ENCODE peak calls at places on chromosome 17, in eight cellular contexts. One of them, this sample, is unnamed.

GRCh38 chr17:48439473-48439872 is 9.5 kb upstream of the SKAP1 start:
- DNase-seq in adrenal gland: no peak
- DNase-seq in HepG2: no peak
- DNase-seq in AG09309: no peak
- DNase-seq in lower lobe of right lung: no peak
- DNase-seq in kidney epithelial cell: no peak
- DNase-seq in left ventricle myocardium inferior: no peak
- DNase-seq in GM23338: no peak
- DNase-seq in this sample: no peak

GRCh38 chr17:79311373-79311772 is 236.7 kb downstream of the ENGASE start:
- DNase-seq in adrenal gland: no peak
- DNase-seq in HepG2: no peak
- DNase-seq in AG09309: no peak
- DNase-seq in lower lobe of right lung: no peak
- DNase-seq in kidney epithelial cell: no peak
- DNase-seq in left ventricle myocardium inferior: no peak
- DNase-seq in GM23338: no peak
- DNase-seq in this sample: no peak

GRCh38 chr17:49875690-49876089 is 27.8 kb upstream of the TAC4 start:
- DNase-seq in adrenal gland: no peak
- DNase-seq in HepG2: no peak
- DNase-seq in AG09309: no peak
- DNase-seq in lower lobe of right lung: no peak
- DNase-seq in kidney epithelial cell: no peak
- DNase-seq in left ventricle myocardium inferior: no peak
- DNase-seq in GM23338: peak
- DNase-seq in this sample: no peak

GRCh38 chr17:40727447-40728231 is 24.1 kb upstream of the KRT24 start:
- DNase-seq in adrenal gland: no peak
- DNase-seq in HepG2: no peak
- DNase-seq in AG09309: peak
- DNase-seq in lower lobe of right lung: no peak
- DNase-seq in kidney epithelial cell: peak
- DNase-seq in left ventricle myocardium inferior: no peak
- DNase-seq in GM23338: no peak
- DNase-seq in this sample: peak

GRCh38 chr17:34750004-34750403 is 170.6 kb downstream of the TMEM132E start:
- DNase-seq in adrenal gland: no peak
- DNase-seq in HepG2: no peak
- DNase-seq in AG09309: no peak
- DNase-seq in lower lobe of right lung: no peak
- DNase-seq in kidney epithelial cell: no peak
- DNase-seq in left ventricle myocardium inferior: no peak
- DNase-seq in GM23338: no peak
- DNase-seq in this sample: no peak

GRCh38 chr17:12391468-12391867 is 274.2 kb upstream of the MYOCD start:
- DNase-seq in adrenal gland: no peak
- DNase-seq in HepG2: no peak
- DNase-seq in AG09309: no peak
- DNase-seq in lower lobe of right lung: no peak
- DNase-seq in kidney epithelial cell: no peak
- DNase-seq in left ventricle myocardium inferior: no peak
- DNase-seq in GM23338: no peak
- DNase-seq in this sample: no peak

GRCh38 chr17:74452027-74452840 is 14.2 kb upstream of the CD300A start:
- DNase-seq in adrenal gland: no peak
- DNase-seq in HepG2: no peak
- DNase-seq in AG09309: no peak
- DNase-seq in lower lobe of right lung: no peak
- DNase-seq in kidney epithelial cell: no peak
- DNase-seq in left ventricle myocardium inferior: no peak
- DNase-seq in GM23338: no peak
- DNase-seq in this sample: no peak

GRCh38 chr17:43367588-43368242 is 31.1 kb upstream of the ARL4D start:
- DNase-seq in adrenal gland: no peak
- DNase-seq in HepG2: peak
- DNase-seq in AG09309: peak
- DNase-seq in lower lobe of right lung: no peak
- DNase-seq in kidney epithelial cell: no peak
- DNase-seq in left ventricle myocardium inferior: no peak
- DNase-seq in GM23338: peak
- DNase-seq in this sample: peak

GRCh38 chr17:45425125-45425983 is 7.3 kb downstream of the ARHGAP27 start:
- DNase-seq in adrenal gland: no peak
- DNase-seq in HepG2: peak
- DNase-seq in AG09309: peak
- DNase-seq in lower lobe of right lung: peak
- DNase-seq in kidney epithelial cell: peak
- DNase-seq in left ventricle myocardium inferior: peak
- DNase-seq in GM23338: peak
- DNase-seq in this sample: peak

GRCh38 chr17:9225305-9226101 is 204.2 kb downstream of the NTN1 start:
- DNase-seq in adrenal gland: no peak
- DNase-seq in HepG2: no peak
- DNase-seq in AG09309: no peak
- DNase-seq in lower lobe of right lung: no peak
- DNase-seq in kidney epithelial cell: no peak
- DNase-seq in left ventricle myocardium inferior: no peak
- DNase-seq in GM23338: peak
- DNase-seq in this sample: no peak

GRCh38 chr17:76432712-76433336 is 20.1 kb downstream of the UBE2O start:
- DNase-seq in adrenal gland: no peak
- DNase-seq in HepG2: peak
- DNase-seq in AG09309: no peak
- DNase-seq in lower lobe of right lung: no peak
- DNase-seq in kidney epithelial cell: no peak
- DNase-seq in left ventricle myocardium inferior: no peak
- DNase-seq in GM23338: peak
- DNase-seq in this sample: peak

GRCh38 chr17:10699861-10700260 is 2.5 kb downstream of the ADPRM start:
- DNase-seq in adrenal gland: no peak
- DNase-seq in HepG2: no peak
- DNase-seq in AG09309: no peak
- DNase-seq in lower lobe of right lung: no peak
- DNase-seq in kidney epithelial cell: no peak
- DNase-seq in left ventricle myocardium inferior: no peak
- DNase-seq in GM23338: no peak
- DNase-seq in this sample: peak

GRCh38 chr17:74442670-74443515 is 11.0 kb downstream of the GPRC5C start:
- DNase-seq in adrenal gland: peak
- DNase-seq in HepG2: peak
- DNase-seq in AG09309: no peak
- DNase-seq in lower lobe of right lung: peak
- DNase-seq in kidney epithelial cell: peak
- DNase-seq in left ventricle myocardium inferior: peak
- DNase-seq in GM23338: peak
- DNase-seq in this sample: peak

GRCh38 chr17:27653572-27653971 is 22.6 kb downstream of the LGALS9 start:
- DNase-seq in adrenal gland: no peak
- DNase-seq in HepG2: no peak
- DNase-seq in AG09309: no peak
- DNase-seq in lower lobe of right lung: no peak
- DNase-seq in kidney epithelial cell: no peak
- DNase-seq in left ventricle myocardium inferior: no peak
- DNase-seq in GM23338: no peak
- DNase-seq in this sample: no peak

GRCh38 chr17:27649929-27650328 is 18.9 kb downstream of the LGALS9 start:
- DNase-seq in adrenal gland: peak
- DNase-seq in HepG2: no peak
- DNase-seq in AG09309: no peak
- DNase-seq in lower lobe of right lung: no peak
- DNase-seq in kidney epithelial cell: no peak
- DNase-seq in left ventricle myocardium inferior: peak
- DNase-seq in GM23338: no peak
- DNase-seq in this sample: no peak

GRCh38 chr17:27651411-27652345 is 20.7 kb downstream of the LGALS9 start:
- DNase-seq in adrenal gland: peak
- DNase-seq in HepG2: peak
- DNase-seq in AG09309: no peak
- DNase-seq in lower lobe of right lung: peak
- DNase-seq in kidney epithelial cell: no peak
- DNase-seq in left ventricle myocardium inferior: peak
- DNase-seq in GM23338: peak
- DNase-seq in this sample: peak

GRCh38 chr17:27647755-27648154 is 16.8 kb downstream of the LGALS9 start:
- DNase-seq in adrenal gland: no peak
- DNase-seq in HepG2: no peak
- DNase-seq in AG09309: no peak
- DNase-seq in lower lobe of right lung: no peak
- DNase-seq in kidney epithelial cell: no peak
- DNase-seq in left ventricle myocardium inferior: no peak
- DNase-seq in GM23338: no peak
- DNase-seq in this sample: no peak

DNA sequence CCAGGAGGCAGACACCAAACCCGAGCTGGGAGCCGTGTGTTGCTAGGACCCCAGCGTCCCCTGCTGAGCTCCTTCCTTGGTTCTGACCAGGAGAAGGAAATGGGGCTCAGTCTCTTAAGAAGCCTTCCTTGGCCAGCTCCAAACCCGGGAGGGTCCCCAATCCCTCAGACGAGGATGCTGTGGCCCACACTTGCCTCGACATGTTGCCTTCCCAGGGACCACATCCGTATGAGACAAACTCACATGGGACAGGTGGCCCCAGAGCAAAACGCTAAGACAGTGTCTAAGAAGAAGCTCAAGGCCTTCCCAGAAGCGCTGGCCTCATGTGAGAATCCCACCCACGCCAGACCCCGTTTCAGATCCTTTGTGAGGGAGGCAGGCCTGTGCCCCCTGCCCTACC is 19.8 kb downstream of the LGALS9 start:
- DNase-seq in adrenal gland: no peak
- DNase-seq in HepG2: no peak
- DNase-seq in AG09309: no peak
- DNase-seq in lower lobe of right lung: no peak
- DNase-seq in kidney epithelial cell: no peak
- DNase-seq in left ventricle myocardium inferior: no peak
- DNase-seq in GM23338: no peak
- DNase-seq in this sample: no peak
- H3K4me3 ChIP-seq in adrenal gland: no peak
- H3K4me3 ChIP-seq in HepG2: no peak
- H3K4me3 ChIP-seq in AG09309: no peak
- H3K4me3 ChIP-seq in lower lobe of right lung: no peak
- H3K4me3 ChIP-seq in kidney epithelial cell: no peak
- H3K4me3 ChIP-seq in left ventricle myocardium inferior: no peak
- H3K4me3 ChIP-seq in GM23338: no peak
- H3K4me3 ChIP-seq in this sample: no peak

GRCh38 chr17:18040287-18040858 is 1.2 kb downstream of the GID4 start:
- DNase-seq in adrenal gland: no peak
- DNase-seq in HepG2: no peak
- DNase-seq in AG09309: no peak
- DNase-seq in lower lobe of right lung: no peak
- DNase-seq in kidney epithelial cell: no peak
- DNase-seq in left ventricle myocardium inferior: no peak
- DNase-seq in GM23338: no peak
- DNase-seq in this sample: no peak

GRCh38 chr17:18037482-18037881 is 1.5 kb downstream of the ATPAF2 start:
- DNase-seq in adrenal gland: no peak
- DNase-seq in HepG2: no peak
- DNase-seq in AG09309: no peak
- DNase-seq in lower lobe of right lung: no peak
- DNase-seq in kidney epithelial cell: no peak
- DNase-seq in left ventricle myocardium inferior: no peak
- DNase-seq in GM23338: no peak
- DNase-seq in this sample: no peak

GRCh38 chr17:18038149-18038850 is 668 bp downstream of the ATPAF2 start:
- DNase-seq in adrenal gland: no peak
- DNase-seq in HepG2: no peak
- DNase-seq in AG09309: no peak
- DNase-seq in lower lobe of right lung: no peak
- DNase-seq in kidney epithelial cell: no peak
- DNase-seq in left ventricle myocardium inferior: no peak
- DNase-seq in GM23338: no peak
- DNase-seq in this sample: no peak

GRCh38 chr17:18039535-18040286 is 503 bp downstream of the GID4 start:
- DNase-seq in adrenal gland: peak
- DNase-seq in HepG2: no peak
- DNase-seq in AG09309: no peak
- DNase-seq in lower lobe of right lung: peak
- DNase-seq in kidney epithelial cell: no peak
- DNase-seq in left ventricle myocardium inferior: no peak
- DNase-seq in GM23338: peak
- DNase-seq in this sample: no peak

GRCh38 chr17:18038861-18039534 is at the start of the genes ATPAF2 and GID4:
- DNase-seq in adrenal gland: peak
- DNase-seq in HepG2: peak
- DNase-seq in AG09309: peak
- DNase-seq in lower lobe of right lung: peak
- DNase-seq in kidney epithelial cell: peak
- DNase-seq in left ventricle myocardium inferior: peak
- DNase-seq in GM23338: peak
- DNase-seq in this sample: peak
- TF ChIP-seq CTCF in adrenal gland: no peak
- TF ChIP-seq CTCF in HepG2: peak
- TF ChIP-seq CTCF in AG09309: no peak
- TF ChIP-seq CTCF in lower lobe of right lung: no peak
- TF ChIP-seq CTCF in kidney epithelial cell: peak
- TF ChIP-seq CTCF in left ventricle myocardium inferior: no peak
- TF ChIP-seq CTCF in GM23338: no peak
- TF ChIP-seq CTCF in this sample: no peak

GRCh38 chr17:65553646-65554567 is 7.5 kb downstream of the AXIN2 start:
- DNase-seq in adrenal gland: no peak
- DNase-seq in HepG2: no peak
- DNase-seq in AG09309: no peak
- DNase-seq in lower lobe of right lung: peak
- DNase-seq in kidney epithelial cell: no peak
- DNase-seq in left ventricle myocardium inferior: no peak
- DNase-seq in GM23338: no peak
- DNase-seq in this sample: no peak
- H3K4me3 ChIP-seq in adrenal gland: no peak
- H3K4me3 ChIP-seq in HepG2: no peak
- H3K4me3 ChIP-seq in AG09309: no peak
- H3K4me3 ChIP-seq in lower lobe of right lung: no peak
- H3K4me3 ChIP-seq in kidney epithelial cell: no peak
- H3K4me3 ChIP-seq in left ventricle myocardium inferior: no peak
- H3K4me3 ChIP-seq in GM23338: no peak
- H3K4me3 ChIP-seq in this sample: no peak

DNA sequence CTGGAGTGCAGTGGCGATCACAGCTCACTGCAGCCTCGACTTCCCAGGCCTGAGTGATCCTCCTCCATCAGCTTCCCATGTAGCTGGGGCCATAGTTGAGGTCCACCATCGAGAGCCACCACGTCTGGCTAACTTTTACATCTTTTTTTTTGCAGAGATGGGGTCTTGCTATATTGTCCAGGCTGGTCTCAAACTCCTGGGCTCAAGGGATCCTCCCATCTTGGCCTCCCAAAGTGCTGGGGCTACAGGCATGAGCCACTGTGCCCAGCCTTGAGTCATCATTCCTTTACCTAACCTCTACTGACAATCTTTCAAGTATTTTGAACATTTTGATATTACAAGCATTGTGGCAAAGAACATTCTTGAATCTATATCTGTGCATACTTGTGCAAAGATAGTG is 9.4 kb upstream of the CCDC92B start:
- DNase-seq in adrenal gland: no peak
- DNase-seq in HepG2: no peak
- DNase-seq in AG09309: no peak
- DNase-seq in lower lobe of right lung: no peak
- DNase-seq in kidney epithelial cell: no peak
- DNase-seq in left ventricle myocardium inferior: no peak
- DNase-seq in GM23338: no peak
- DNase-seq in this sample: no peak
- TF ChIP-seq CTCF in adrenal gland: no peak
- TF ChIP-seq CTCF in HepG2: no peak
- TF ChIP-seq CTCF in AG09309: no peak
- TF ChIP-seq CTCF in lower lobe of right lung: no peak
- TF ChIP-seq CTCF in kidney epithelial cell: no peak
- TF ChIP-seq CTCF in left ventricle myocardium inferior: no peak
- TF ChIP-seq CTCF in GM23338: no peak
- TF ChIP-seq CTCF in this sample: no peak

GRCh38 chr17:64975318-64976087 is 56.2 kb upstream of the LRRC37A3 start:
- DNase-seq in adrenal gland: peak
- DNase-seq in HepG2: peak
- DNase-seq in AG09309: peak
- DNase-seq in lower lobe of right lung: peak
- DNase-seq in kidney epithelial cell: peak
- DNase-seq in left ventricle myocardium inferior: peak
- DNase-seq in GM23338: peak
- DNase-seq in this sample: peak
- H3K4me3 ChIP-seq in adrenal gland: no peak
- H3K4me3 ChIP-seq in HepG2: peak
- H3K4me3 ChIP-seq in AG09309: peak
- H3K4me3 ChIP-seq in lower lobe of right lung: peak
- H3K4me3 ChIP-seq in kidney epithelial cell: peak
- H3K4me3 ChIP-seq in left ventricle myocardium inferior: peak
- H3K4me3 ChIP-seq in GM23338: peak
- H3K4me3 ChIP-seq in this sample: peak

This sample was measured in fibroblast of pulmonary artery.